ENCODE peak calls at places on chromosomes 3 and 15, in six cellular contexts. One of them, this sample, is unnamed.

GRCh38 chr3:137061186-137061585 is 103.4 kb downstream of the IL20RB start:
- DNase-seq in left ventricle myocardium inferior: no peak
- DNase-seq in ovary: no peak
- DNase-seq in CD8-positive, alpha-beta T cell: no peak
- DNase-seq in GM12878: no peak
- DNase-seq in stomach: no peak
- DNase-seq in this sample: no peak

GRCh38 chr15:92650256-92650655 is 5.3 kb downstream of the FAM174B start:
- DNase-seq in left ventricle myocardium inferior: no peak
- DNase-seq in ovary: peak
- DNase-seq in CD8-positive, alpha-beta T cell: no peak
- DNase-seq in GM12878: no peak
- DNase-seq in stomach: no peak
- DNase-seq in this sample: no peak

GRCh38 chr3:34178415-34178814 is 380.0 kb downstream of the PDCD6IP start:
- DNase-seq in left ventricle myocardium inferior: no peak
- DNase-seq in ovary: no peak
- DNase-seq in CD8-positive, alpha-beta T cell: no peak
- DNase-seq in GM12878: no peak
- DNase-seq in stomach: no peak
- DNase-seq in this sample: no peak

GRCh38 chr3:8482960-8483665 is 18.5 kb upstream of the LMCD1 start:
- DNase-seq in left ventricle myocardium inferior: peak
- DNase-seq in ovary: peak
- DNase-seq in CD8-positive, alpha-beta T cell: no peak
- DNase-seq in GM12878: no peak
- DNase-seq in stomach: peak
- DNase-seq in this sample: peak

GRCh38 chr3:155232605-155233004 is 60.9 kb downstream of the STRIT1 start:
- DNase-seq in left ventricle myocardium inferior: peak
- DNase-seq in ovary: peak
- DNase-seq in CD8-positive, alpha-beta T cell: no peak
- DNase-seq in GM12878: no peak
- DNase-seq in stomach: peak
- DNase-seq in this sample: peak

GRCh38 chr3:72999971-73000370 is 3.4 kb downstream of the PPP4R2 start:
- DNase-seq in left ventricle myocardium inferior: no peak
- DNase-seq in ovary: no peak
- DNase-seq in CD8-positive, alpha-beta T cell: no peak
- DNase-seq in GM12878: no peak
- DNase-seq in stomach: no peak
- DNase-seq in this sample: no peak

GRCh38 chr3:168024537-168024941 is 71.2 kb downstream of the GOLIM4 start:
- DNase-seq in left ventricle myocardium inferior: no peak
- DNase-seq in ovary: no peak
- DNase-seq in CD8-positive, alpha-beta T cell: no peak
- DNase-seq in GM12878: peak
- DNase-seq in stomach: no peak
- DNase-seq in this sample: peak

GRCh38 chr15:71003314-71003713 is 110.7 kb downstream of the LRRC49 start:
- DNase-seq in left ventricle myocardium inferior: no peak
- DNase-seq in ovary: no peak
- DNase-seq in CD8-positive, alpha-beta T cell: no peak
- DNase-seq in GM12878: no peak
- DNase-seq in stomach: no peak
- DNase-seq in this sample: no peak

GRCh38 chr3:134371542-134372324 is 2.5 kb downstream of the AMOTL2 start:
- DNase-seq in left ventricle myocardium inferior: no peak
- DNase-seq in ovary: no peak
- DNase-seq in CD8-positive, alpha-beta T cell: no peak
- DNase-seq in GM12878: no peak
- DNase-seq in stomach: no peak
- DNase-seq in this sample: no peak

GRCh38 chr3:196627043-196627442 is 12.5 kb upstream of the NRROS start:
- DNase-seq in left ventricle myocardium inferior: no peak
- DNase-seq in ovary: no peak
- DNase-seq in CD8-positive, alpha-beta T cell: no peak
- DNase-seq in GM12878: no peak
- DNase-seq in stomach: no peak
- DNase-seq in this sample: no peak

GRCh38 chr3:171753025-171753472 is 57.2 kb downstream of the PLD1 start:
- DNase-seq in left ventricle myocardium inferior: no peak
- DNase-seq in ovary: peak
- DNase-seq in CD8-positive, alpha-beta T cell: no peak
- DNase-seq in GM12878: no peak
- DNase-seq in stomach: no peak
- DNase-seq in this sample: no peak

GRCh38 chr3:159748408-159748807 is 240.2 kb upstream of the IL12A start:
- DNase-seq in left ventricle myocardium inferior: no peak
- DNase-seq in ovary: no peak
- DNase-seq in CD8-positive, alpha-beta T cell: no peak
- DNase-seq in GM12878: no peak
- DNase-seq in stomach: no peak
- DNase-seq in this sample: no peak

GRCh38 chr3:55622116-55622515 is 135.0 kb upstream of the WNT5A start:
- DNase-seq in left ventricle myocardium inferior: no peak
- DNase-seq in ovary: no peak
- DNase-seq in CD8-positive, alpha-beta T cell: no peak
- DNase-seq in GM12878: no peak
- DNase-seq in stomach: no peak
- DNase-seq in this sample: no peak

GRCh38 chr3:192422998-192423349 is 304.4 kb downstream of the FGF12 start:
- DNase-seq in left ventricle myocardium inferior: no peak
- DNase-seq in ovary: no peak
- DNase-seq in CD8-positive, alpha-beta T cell: no peak
- DNase-seq in GM12878: no peak
- DNase-seq in stomach: no peak
- DNase-seq in this sample: no peak

DNA sequence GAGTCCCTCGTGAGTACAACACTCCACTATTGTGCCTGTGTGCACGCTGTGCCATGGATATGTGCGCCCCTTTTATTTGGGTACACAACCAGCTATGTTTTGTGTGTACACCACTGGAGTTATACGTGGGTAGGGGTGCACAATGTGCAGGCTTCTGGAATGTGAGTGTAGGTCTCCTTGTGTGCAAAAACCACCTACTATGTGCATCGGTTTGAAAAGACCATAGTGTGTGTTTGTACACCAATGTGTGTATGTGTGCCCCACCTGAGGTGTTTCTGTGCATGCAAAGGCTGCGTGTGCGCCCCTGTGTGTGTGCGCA is 86.4 kb upstream of the ALDH1L1 start:
- DNase-seq in left ventricle myocardium inferior: no peak
- DNase-seq in ovary: no peak
- DNase-seq in CD8-positive, alpha-beta T cell: no peak
- DNase-seq in GM12878: no peak
- DNase-seq in stomach: no peak
- DNase-seq in this sample: no peak
- H3K4me3 ChIP-seq in left ventricle myocardium inferior: peak
- H3K4me3 ChIP-seq in ovary: peak
- H3K4me3 ChIP-seq in CD8-positive, alpha-beta T cell: no peak
- H3K4me3 ChIP-seq in GM12878: no peak
- H3K4me3 ChIP-seq in stomach: peak
- H3K4me3 ChIP-seq in this sample: no peak

GRCh38 chr3:126467611-126467955 is 8.1 kb downstream of the ZXDC start:
- DNase-seq in left ventricle myocardium inferior: no peak
- DNase-seq in ovary: no peak
- DNase-seq in CD8-positive, alpha-beta T cell: no peak
- DNase-seq in GM12878: no peak
- DNase-seq in stomach: no peak
- DNase-seq in this sample: no peak
- TF ChIP-seq CTCF in left ventricle myocardium inferior: no peak
- TF ChIP-seq CTCF in ovary: no peak
- TF ChIP-seq CTCF in CD8-positive, alpha-beta T cell: no peak
- TF ChIP-seq CTCF in GM12878: no peak
- TF ChIP-seq CTCF in stomach: no peak
- TF ChIP-seq CTCF in this sample: no peak

DNA sequence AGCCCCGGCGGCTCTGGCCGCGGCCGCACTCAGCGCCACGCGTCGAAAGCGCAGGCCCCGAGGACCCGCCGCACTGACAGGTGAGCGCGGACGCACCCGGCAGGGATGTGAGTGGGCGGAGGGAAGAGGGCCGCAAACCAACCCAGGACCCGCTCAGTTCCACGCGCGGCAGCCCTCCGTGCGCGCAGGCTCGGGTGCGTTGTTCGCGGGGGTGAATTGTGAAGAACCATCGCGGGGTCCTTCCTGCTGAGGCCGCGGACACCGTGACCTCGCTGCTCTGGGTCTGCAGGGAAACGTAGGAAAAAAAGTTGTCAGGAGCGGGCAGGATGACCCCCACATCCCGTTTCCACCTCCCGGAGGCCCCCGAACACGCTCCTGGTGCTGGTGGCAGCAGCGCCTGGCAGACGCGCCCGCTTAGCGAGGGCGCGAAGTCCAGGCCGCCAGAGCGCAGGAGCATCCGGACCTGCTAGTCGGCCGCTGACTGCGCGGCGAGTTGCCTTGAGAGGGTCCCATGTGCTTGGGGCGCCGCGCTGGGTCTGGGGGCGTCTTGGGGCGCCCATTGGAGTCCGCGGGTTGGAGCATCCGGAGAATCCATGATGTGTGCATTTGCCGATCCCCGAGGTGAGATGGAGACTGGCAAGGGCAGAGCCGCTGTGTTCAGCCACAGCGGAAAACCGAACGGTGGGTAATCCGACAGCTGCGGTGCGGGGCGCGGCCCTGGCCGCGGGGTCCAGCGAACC is 448 bp downstream of the GREM1 start:
- DNase-seq in left ventricle myocardium inferior: no peak
- DNase-seq in ovary: no peak
- DNase-seq in CD8-positive, alpha-beta T cell: no peak
- DNase-seq in GM12878: no peak
- DNase-seq in stomach: no peak
- DNase-seq in this sample: no peak
- H3K4me3 ChIP-seq in left ventricle myocardium inferior: peak
- H3K4me3 ChIP-seq in ovary: peak
- H3K4me3 ChIP-seq in CD8-positive, alpha-beta T cell: no peak
- H3K4me3 ChIP-seq in GM12878: no peak
- H3K4me3 ChIP-seq in stomach: peak
- H3K4me3 ChIP-seq in this sample: peak

GRCh38 chr3:82707035-82707434 is 945.6 kb upstream of the GBE1 start:
- DNase-seq in left ventricle myocardium inferior: no peak
- DNase-seq in ovary: no peak
- DNase-seq in CD8-positive, alpha-beta T cell: no peak
- DNase-seq in GM12878: no peak
- DNase-seq in stomach: no peak
- DNase-seq in this sample: no peak
- TF ChIP-seq CTCF in left ventricle myocardium inferior: no peak
- TF ChIP-seq CTCF in ovary: no peak
- TF ChIP-seq CTCF in CD8-positive, alpha-beta T cell: no peak
- TF ChIP-seq CTCF in GM12878: no peak
- TF ChIP-seq CTCF in stomach: no peak
- TF ChIP-seq CTCF in this sample: no peak

GRCh38 chr15:98775498-98776230 is 127.3 kb downstream of the IGF1R start:
- DNase-seq in left ventricle myocardium inferior: no peak
- DNase-seq in ovary: no peak
- DNase-seq in CD8-positive, alpha-beta T cell: no peak
- DNase-seq in GM12878: no peak
- DNase-seq in stomach: no peak
- DNase-seq in this sample: no peak

GRCh38 chr15:98778263-98778959 is 130.1 kb downstream of the IGF1R start:
- DNase-seq in left ventricle myocardium inferior: no peak
- DNase-seq in ovary: no peak
- DNase-seq in CD8-positive, alpha-beta T cell: no peak
- DNase-seq in GM12878: no peak
- DNase-seq in stomach: no peak
- DNase-seq in this sample: no peak

GRCh38 chr15:98777426-98777825 is 129.1 kb downstream of the IGF1R start:
- DNase-seq in left ventricle myocardium inferior: no peak
- DNase-seq in ovary: no peak
- DNase-seq in CD8-positive, alpha-beta T cell: no peak
- DNase-seq in GM12878: no peak
- DNase-seq in stomach: no peak
- DNase-seq in this sample: no peak

GRCh38 chr15:98774756-98775497 is 126.6 kb downstream of the IGF1R start:
- DNase-seq in left ventricle myocardium inferior: no peak
- DNase-seq in ovary: no peak
- DNase-seq in CD8-positive, alpha-beta T cell: no peak
- DNase-seq in GM12878: no peak
- DNase-seq in stomach: no peak
- DNase-seq in this sample: no peak

GRCh38 chr15:98776607-98777281 is 128.4 kb downstream of the IGF1R start:
- DNase-seq in left ventricle myocardium inferior: peak
- DNase-seq in ovary: peak
- DNase-seq in CD8-positive, alpha-beta T cell: peak
- DNase-seq in GM12878: peak
- DNase-seq in stomach: peak
- DNase-seq in this sample: no peak
- H3K4me3 ChIP-seq in left ventricle myocardium inferior: peak
- H3K4me3 ChIP-seq in ovary: no peak
- H3K4me3 ChIP-seq in CD8-positive, alpha-beta T cell: no peak
- H3K4me3 ChIP-seq in GM12878: no peak
- H3K4me3 ChIP-seq in stomach: no peak
- H3K4me3 ChIP-seq in this sample: no peak

GRCh38 chr3:169362872-169363271 is 300.6 kb downstream of the MECOM start:
- DNase-seq in left ventricle myocardium inferior: no peak
- DNase-seq in ovary: no peak
- DNase-seq in CD8-positive, alpha-beta T cell: no peak
- DNase-seq in GM12878: no peak
- DNase-seq in stomach: no peak
- DNase-seq in this sample: no peak
- TF ChIP-seq CTCF in left ventricle myocardium inferior: no peak
- TF ChIP-seq CTCF in ovary: no peak
- TF ChIP-seq CTCF in CD8-positive, alpha-beta T cell: no peak
- TF ChIP-seq CTCF in GM12878: no peak
- TF ChIP-seq CTCF in stomach: no peak
- TF ChIP-seq CTCF in this sample: no peak

GRCh38 chr15:96334705-96335428 is 4.4 kb downstream of the NR2F2 start:
- DNase-seq in left ventricle myocardium inferior: no peak
- DNase-seq in ovary: no peak
- DNase-seq in CD8-positive, alpha-beta T cell: no peak
- DNase-seq in GM12878: no peak
- DNase-seq in stomach: no peak
- DNase-seq in this sample: no peak

GRCh38 chr15:96334017-96334704 is 3.7 kb downstream of the NR2F2 start:
- DNase-seq in left ventricle myocardium inferior: no peak
- DNase-seq in ovary: no peak
- DNase-seq in CD8-positive, alpha-beta T cell: no peak
- DNase-seq in GM12878: no peak
- DNase-seq in stomach: no peak
- DNase-seq in this sample: no peak

GRCh38 chr15:96332854-96333193 is 2.3 kb downstream of the NR2F2 start:
- DNase-seq in left ventricle myocardium inferior: no peak
- DNase-seq in ovary: no peak
- DNase-seq in CD8-positive, alpha-beta T cell: no peak
- DNase-seq in GM12878: no peak
- DNase-seq in stomach: no peak
- DNase-seq in this sample: no peak

GRCh38 chr15:96331942-96332853 is 1.7 kb downstream of the NR2F2 start:
- DNase-seq in left ventricle myocardium inferior: no peak
- DNase-seq in ovary: peak
- DNase-seq in CD8-positive, alpha-beta T cell: no peak
- DNase-seq in GM12878: no peak
- DNase-seq in stomach: no peak
- DNase-seq in this sample: no peak

GRCh38 chr15:96333194-96334016 is 2.9 kb downstream of the NR2F2 start:
- DNase-seq in left ventricle myocardium inferior: no peak
- DNase-seq in ovary: peak
- DNase-seq in CD8-positive, alpha-beta T cell: no peak
- DNase-seq in GM12878: no peak
- DNase-seq in stomach: no peak
- DNase-seq in this sample: no peak
- H3K4me3 ChIP-seq in left ventricle myocardium inferior: peak
- H3K4me3 ChIP-seq in ovary: peak
- H3K4me3 ChIP-seq in CD8-positive, alpha-beta T cell: peak
- H3K4me3 ChIP-seq in GM12878: peak
- H3K4me3 ChIP-seq in stomach: peak
- H3K4me3 ChIP-seq in this sample: peak